ENCODE peak calls at places on chromosomes 12 and 14, in ten cellular contexts. Z is activated naive CD8-positive, alpha-beta T cell treated with anti-CD3 and anti-CD28 coated beads for 36 hours; O is lower lobe of right lung; J is gastrocnemius medialis; T is HTR-8/SVneo; F is HT1080; E is esophagus squamous epithelium; X is amygdala; G is astrocyte of the spinal cord; L is kidney tubule cell. H is an unnamed sample.

GRCh38 chr12:3935078-3935477 is 61.9 kb upstream of the PARP11 start:
- DNase-seq in L (no peak), E (no peak), O (no peak), F (no peak), T (no peak), Z (no peak), J (no peak), G (no peak), X (no peak), H (no peak)

GRCh38 chr14:92737619-92738188 is 10.7 kb downstream of the LGMN start:
- DNase-seq in T (no peak), E (no peak), F (no peak), J (no peak), L (no peak), G (no peak), Z (no peak), O (no peak), X (no peak), H (no peak)

GRCh38 chr12:22866406-22866805 is 241.4 kb downstream of the ETNK1 start:
- DNase-seq in T (no peak), E (no peak), X (no peak), Z (no peak), F (no peak), L (no peak), O (no peak), G (peak; percentile 50), J (no peak), H (no peak)

GRCh38 chr12:120497524-120498150 is 1.7 kb downstream of the DYNLL1 start:
- DNase-seq in O (no peak), G (no peak), X (no peak), E (no peak), Z (no peak), L (no peak), T (no peak), F (no peak), J (no peak), H (no peak)

GRCh38 chr12:106527356-106527755 is 55.4 kb upstream of the RFX4 start:
- DNase-seq in T (no peak), X (no peak), Z (no peak), J (no peak), E (no peak), F (peak; percentile 84), L (no peak), O (no peak), G (no peak), H (no peak)

GRCh38 chr14:102363182-102363952 is 626 bp downstream of the TECPR2 start:
- DNase-seq in E (no peak), G (peak; percentile 38), O (peak; percentile 73), F (peak; percentile 30), X (peak; percentile 70), L (peak; percentile 60), J (no peak), Z (peak; percentile 41), T (peak; percentile 53), H (no peak)

GRCh38 chr14:64303471-64303917 is 9.3 kb upstream of the ESR2 start:
- DNase-seq in G (peak; percentile 71), O (no peak), T (peak; percentile 99), L (peak; percentile 70), E (no peak), J (no peak), Z (no peak), F (peak; percentile 56), X (no peak), H (no peak)

GRCh38 chr12:46556105-46556559 is 183.6 kb upstream of the SLC38A2 start:
- DNase-seq in E (no peak), G (peak; percentile 91), J (peak; percentile 40), T (no peak), Z (no peak), O (no peak), L (peak; percentile 89), X (no peak), F (peak; percentile 95), H (no peak)

GRCh38 chr12:662541-663292 is 528 bp downstream of the NINJ2 start:
- DNase-seq in F (peak; percentile 19), O (no peak), E (no peak), X (peak; percentile 25), Z (no peak), G (peak; percentile 23), T (no peak), L (no peak), J (no peak), H (no peak)

GRCh38 chr14:41718477-41719166 is 111.9 kb downstream of the LRFN5 start:
- DNase-seq in X (no peak), E (no peak), L (peak; percentile 6), G (no peak), T (no peak), O (no peak), Z (no peak), F (peak; percentile 13), J (no peak), H (no peak)

GRCh38 chr12:111010061-111010460 is 89.7 kb upstream of the MYL2 start:
- DNase-seq in E (no peak), J (no peak), F (peak; percentile 3), Z (no peak), O (no peak), G (no peak), X (no peak), L (no peak), T (no peak), H (no peak)

GRCh38 chr12:58424735-58425379 is 483.5 kb downstream of the ATP23 start:
- DNase-seq in E (no peak), O (no peak), G (peak; percentile 20), L (no peak), T (no peak), F (no peak), X (no peak), J (no peak), Z (no peak), H (no peak)

GRCh38 chr14:33655421-33655820 is 295.5 kb downstream of the EGLN3 start:
- DNase-seq in T (no peak), L (no peak), E (no peak), Z (no peak), J (no peak), X (no peak), G (no peak), O (no peak), F (peak; percentile 26), H (no peak)

GRCh38 chr14:90698379-90698869 is 117.8 kb downstream of the TTC7B start:
- DNase-seq in Z (no peak), T (no peak), X (peak; percentile 64), J (peak; percentile 58), O (no peak), G (peak; percentile 77), E (no peak), L (peak; percentile 66), F (no peak), H (peak; percentile 95)

GRCh38 chr12:47400251-47400650 is 305.6 kb downstream of the RPAP3 start:
- DNase-seq in J (no peak), F (no peak), X (no peak), L (no peak), O (no peak), T (no peak), G (no peak), E (no peak), Z (no peak), H (no peak)

GRCh38 chr12:46237381-46238045 is 31.3 kb downstream of the SLC38A1 start:
- DNase-seq in X (no peak), G (no peak), O (no peak), T (no peak), Z (no peak), F (no peak), L (no peak), E (no peak), J (no peak), H (no peak)

GRCh38 chr12:132167610-132168310 is 23.5 kb downstream of the NOC4L start:
- DNase-seq in G (no peak), F (no peak), L (no peak), J (no peak), E (no peak), Z (no peak), T (no peak), O (no peak), X (no peak), H (no peak)

GRCh38 chr14:22487941-22488340 is 101.1 kb downstream of the DAD1 start:
- DNase-seq in X (no peak), G (no peak), J (no peak), Z (no peak), F (no peak), T (no peak), O (no peak), E (no peak), L (no peak), H (no peak)

GRCh38 chr14:72743626-72744025 is 150.3 kb downstream of the DPF3 start:
- DNase-seq in G (peak; percentile 3), T (no peak), X (no peak), J (no peak), O (no peak), Z (no peak), E (no peak), F (no peak), L (no peak), H (no peak)

GRCh38 chr12:110266980-110267620 is 13.9 kb upstream of the ATP2A2 start:
- DNase-seq in G (peak; percentile 87), T (no peak), E (no peak), X (no peak), F (peak; percentile 62), J (peak; percentile 36), Z (no peak), O (no peak), L (peak; percentile 35), H (no peak)

GRCh38 chr14:100278702-100279101 is 27.5 kb downstream of the SLC25A29 start:
- DNase-seq in L (peak; percentile 33), J (no peak), G (peak; percentile 67), E (no peak), O (peak; percentile 70), X (no peak), Z (no peak), T (peak; percentile 71), F (peak; percentile 82), H (no peak)

GRCh38 chr14:93115920-93116675 is at the start of gene ITPK1:
- DNase-seq in J (no peak), F (peak; percentile 28), E (no peak), O (peak; percentile 77), T (peak; percentile 51), L (peak; percentile 79), G (peak; percentile 46), Z (peak; percentile 72), X (peak; percentile 74), H (no peak)

GRCh38 chr12:124837958-124838803 is 25.5 kb downstream of the SCARB1 start:
- DNase-seq in T (peak; percentile 96), L (peak; percentile 94), O (no peak), J (peak; percentile 92), E (no peak), X (peak; percentile 28), G (peak; percentile 98), Z (no peak), F (peak; percentile 94), H (peak; percentile 81)

H was measured in cerebellar nuclear complex.